ENCODE peak calls at places on chromosomes 7 and 10, in five cellular contexts. Z, L, Q, S and G are unnamed samples. For H3K4me1, the result is how much of the 10 kb centered on the place peaks cover.

GRCh38 chr10:97549587-97550322 is 22.8 kb upstream of the ANKRD2 start:
- DNase-seq in Z (no peak), L (peak), Q (peak), S (no peak), G (no peak)

GRCh38 chr10:44973323-44974081 is 5.1 kb downstream of the DEPP1 start:
- DNase-seq in Z (no peak), L (peak), Q (peak), S (no peak), G (peak)

GRCh38 chr7:17663056-17663675 is 277.1 kb downstream of the SNX13 start:
- DNase-seq in Z (no peak), L (no peak), Q (no peak), S (peak), G (no peak)

GRCh38 chr7:112745635-112746034 is 44.6 kb downstream of the TMEM168 start:
- DNase-seq in Z (no peak), L (no peak), Q (no peak), S (no peak), G (no peak)

GRCh38 chr10:124614003-124614659 is 130.0 kb downstream of the FAM53B start:
- DNase-seq in Z (no peak), L (no peak), Q (no peak), S (no peak), G (no peak)

GRCh38 chr10:3432089-3432488 is 259.5 kb upstream of the PITRM1 start:
- DNase-seq in Z (no peak), L (no peak), Q (no peak), S (no peak), G (no peak)

GRCh38 chr7:137395425-137395824 is 51.9 kb upstream of the PTN start:
- DNase-seq in Z (no peak), L (no peak), Q (no peak), S (no peak), G (no peak)

GRCh38 chr10:72875250-72876055 is 18.1 kb upstream of the OIT3 start:
- DNase-seq in Z (peak), L (no peak), Q (no peak), S (peak), G (no peak)

GRCh38 chr7:42993038-42993437 is 60.9 kb downstream of the MRPL32 start:
- DNase-seq in Z (no peak), L (no peak), Q (no peak), S (no peak), G (no peak)

GRCh38 chr7:93159490-93159889 is 11.3 kb upstream of the SAMD9L start:
- DNase-seq in Z (no peak), L (no peak), Q (no peak), S (no peak), G (no peak)

GRCh38 chr7:44212581-44213184 is 11.9 kb downstream of the YKT6 start:
- DNase-seq in Z (no peak), L (no peak), Q (no peak), S (no peak), G (peak)

GRCh38 chr7:135193615-135194081 is 17.7 kb downstream of the WDR91 start:
- DNase-seq in Z (no peak), L (no peak), Q (peak), S (no peak), G (no peak)

GRCh38 chr7:150862356-150862755 is 10.0 kb downstream of the AOC1 start:
- DNase-seq in Z (no peak), L (no peak), Q (no peak), S (no peak), G (no peak)

GRCh38 chr10:112565434-112566053 is 118.5 kb downstream of the VTI1A start:
- DNase-seq in Z (peak), L (no peak), Q (no peak), S (peak), G (peak)

GRCh38 chr7:117399820-117400422 is 27.4 kb downstream of the ASZ1 start:
- DNase-seq in Z (peak), L (no peak), Q (no peak), S (peak), G (no peak)

GRCh38 chr7:158013085-158013668 is 574.4 kb downstream of the PTPRN2 start:
- DNase-seq in Z (no peak), L (no peak), Q (no peak), S (no peak), G (no peak)

GRCh38 chr7:28217161-28217560 is 36.6 kb upstream of the JAZF1 start:
- DNase-seq in Z (no peak), L (no peak), Q (no peak), S (no peak), G (no peak)

GRCh38 chr7:80719261-80719660 is 80.8 kb downstream of the CD36 start:
- DNase-seq in Z (no peak), L (no peak), Q (no peak), S (peak), G (no peak)

GRCh38 chr10:89360153-89360552 is 17.7 kb upstream of the IFIT1B start:
- DNase-seq in Z (no peak), L (no peak), Q (no peak), S (no peak), G (no peak)

GRCh38 chr10:58240531-58240930 is 27.2 kb downstream of the IPMK start:
- DNase-seq in Z (no peak), L (no peak), Q (no peak), S (no peak), G (no peak)

GRCh38 chr7:3206771-3207191 is 94.3 kb upstream of the SDK1 start:
- DNase-seq in Z (no peak), L (peak), Q (no peak), S (no peak), G (no peak)

GRCh38 chr7:142629588-142630260 is 119.5 kb upstream of the PRSS1 start:
- DNase-seq in Z (no peak), L (no peak), Q (no peak), S (peak), G (no peak)

GRCh38 chr10:99279626-99280111 is 44.0 kb upstream of the HPSE2 start:
- DNase-seq in Z (peak), L (no peak), Q (no peak), S (peak), G (peak)

GRCh38 chr7:20403356-20403755 is 72.7 kb downstream of the ITGB8 start:
- DNase-seq in Z (no peak), L (no peak), Q (peak), S (no peak), G (peak)

GRCh38 chr7:42972703-42973500 is 40.7 kb downstream of the MRPL32 start:
- DNase-seq in Z (peak), L (no peak), Q (peak), S (peak), G (peak)

GRCh38 chr7:95915731-95916130 is 143.4 kb downstream of the DYNC1I1 start:
- DNase-seq in Z (no peak), L (no peak), Q (no peak), S (no peak), G (no peak)

GRCh38 chr10:103278862-103279298 is 1.9 kb downstream of the INA start:
- DNase-seq in Z (no peak), L (no peak), Q (peak), S (peak), G (no peak)

GRCh38 chr7:131109757-131110293 is 217.9 kb upstream of the MKLN1 start:
- DNase-seq in Z (peak), L (peak), Q (peak), S (peak), G (peak)

GRCh38 chr7:2151801-2152612 is 80.7 kb downstream of the MAD1L1 start:
- DNase-seq in Z (no peak), L (peak), Q (no peak), S (no peak), G (peak)

GRCh38 chr7:108030536-108030935 is 27.6 kb upstream of the LAMB1 start:
- DNase-seq in Z (no peak), L (no peak), Q (no peak), S (no peak), G (no peak)

GRCh38 chr10:102394079-102394800 is 1.3 kb upstream of the NFKB2 start:
- DNase-seq in Z (peak), L (peak), Q (peak), S (peak), G (peak)

GRCh38 chr10:4501306-4501705 is 324.7 kb upstream of the AKR1E2 start:
- DNase-seq in Z (no peak), L (no peak), Q (no peak), S (no peak), G (no peak)

GRCh38 chr7:101564778-101565211 is 64.3 kb downstream of the MYL10 start:
- DNase-seq in Z (peak), L (no peak), Q (no peak), S (peak), G (no peak)

GRCh38 chr7:101563198-101563901 is 65.7 kb downstream of the MYL10 start:
- DNase-seq in Z (no peak), L (no peak), Q (no peak), S (no peak), G (no peak)

GRCh38 chr7:101562531-101563197 is 66.4 kb downstream of the MYL10 start:
- DNase-seq in Z (no peak), L (no peak), Q (no peak), S (no peak), G (no peak)

GRCh38 chr7:101565601-101566209 is 63.4 kb downstream of the MYL10 start:
- DNase-seq in Z (no peak), L (no peak), Q (no peak), S (no peak), G (no peak)

DNA sequence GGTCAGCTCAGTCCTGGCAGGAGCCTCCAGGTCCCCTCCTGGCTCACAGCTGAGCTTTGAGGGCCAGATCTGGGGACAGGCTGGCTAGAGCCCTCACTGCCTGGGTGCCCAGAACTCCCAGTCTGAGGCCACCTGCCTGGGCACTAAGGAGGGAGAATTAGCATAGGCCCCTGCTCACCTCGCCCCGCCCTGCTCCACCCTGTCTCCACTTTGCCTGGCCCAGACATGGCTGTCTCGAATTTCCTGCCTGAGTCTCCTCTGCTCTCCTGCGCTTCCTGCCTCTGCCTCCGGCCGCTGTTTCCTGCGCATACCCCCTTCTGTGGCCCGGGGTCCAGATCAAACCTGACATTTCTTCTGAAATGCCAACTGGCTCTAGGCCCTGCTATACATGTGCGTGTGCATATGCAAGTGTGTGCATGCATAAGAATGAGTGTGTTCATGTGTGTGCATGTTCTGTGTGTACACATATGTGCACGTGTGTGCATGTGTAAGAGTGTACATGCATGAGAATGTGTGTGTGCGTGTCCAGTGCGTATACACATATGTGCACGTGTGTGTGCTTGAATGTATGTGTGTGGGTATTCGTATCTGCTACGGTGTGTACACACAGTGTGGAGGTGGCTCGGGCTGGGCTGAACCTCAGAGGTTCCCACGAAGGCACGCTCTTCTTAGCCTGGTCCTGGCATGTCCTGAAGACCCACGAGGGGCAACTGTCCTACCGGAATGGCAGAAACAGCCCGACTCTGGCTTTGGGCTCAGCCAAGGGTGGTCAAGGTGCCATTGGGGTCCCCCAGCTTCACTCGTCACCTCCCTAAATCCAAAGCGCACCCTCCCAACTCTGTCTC is 64.9 kb downstream of the MYL10 start:
- DNase-seq in Z (no peak), L (no peak), Q (no peak), S (no peak), G (no peak)
- H3K4me3 ChIP-seq in Z (no peak), L (no peak), Q (no peak), S (no peak), G (no peak)

GRCh38 chr7:90311185-90311584 is 9.9 kb downstream of the FAM237B start:
- DNase-seq in Z (no peak), L (no peak), Q (no peak), S (no peak), G (no peak)

GRCh38 chr7:90313908-90314307 is 7.2 kb downstream of the FAM237B start:
- DNase-seq in Z (no peak), L (no peak), Q (no peak), S (no peak), G (no peak)

GRCh38 chr7:90312745-90313144 is 8.4 kb downstream of the FAM237B start:
- DNase-seq in Z (no peak), L (no peak), Q (no peak), S (peak), G (no peak)

GRCh38 chr7:90309872-90310271 is 11.2 kb downstream of the FAM237B start:
- DNase-seq in Z (no peak), L (no peak), Q (no peak), S (no peak), G (no peak)
- TF ChIP-seq CTCF in Z (no peak), L (no peak), Q (no peak), S (peak), G (no peak)

DNA sequence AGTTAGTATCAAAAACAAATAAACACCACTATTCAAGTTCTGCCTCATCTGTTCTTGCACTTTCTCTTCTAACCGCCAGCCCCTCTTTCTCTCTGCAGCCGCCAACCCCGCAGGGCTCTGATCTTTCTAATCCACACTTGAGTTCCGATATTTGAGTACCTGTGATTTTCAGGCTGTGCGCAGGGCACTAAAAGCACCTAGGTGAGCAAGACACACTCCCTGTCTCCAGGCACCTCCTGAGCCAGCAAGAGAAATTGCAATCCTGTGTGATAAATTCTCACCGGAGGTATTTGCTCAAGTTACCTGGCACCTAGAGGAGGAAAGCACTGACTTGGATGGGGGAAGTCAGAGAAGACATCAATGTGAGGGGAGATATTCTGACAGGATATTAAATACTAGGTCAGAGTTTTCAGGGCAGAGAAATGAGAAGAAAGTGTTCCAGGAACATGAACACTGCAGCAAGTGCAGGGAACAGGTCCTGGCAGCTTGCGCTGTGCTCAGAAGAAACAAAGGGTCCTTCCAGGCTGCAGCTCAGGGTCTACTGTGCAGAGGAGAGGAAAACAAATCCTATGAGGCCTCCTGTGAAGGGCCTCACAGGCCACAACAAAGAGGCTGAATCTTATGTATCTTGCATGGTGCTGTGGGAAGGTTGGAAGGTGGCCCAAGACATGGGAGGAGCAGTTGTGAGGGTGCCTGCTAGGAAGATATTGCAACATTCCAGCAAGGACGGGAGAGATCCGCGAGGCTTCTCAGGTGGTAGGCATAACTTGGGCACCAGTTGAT is 568.7 kb upstream of the MGMT start:
- DNase-seq in Z (no peak), L (no peak), Q (no peak), S (no peak), G (no peak)
- H3K4me1 ChIP-seq in Z (under half), L (under half), Q (under half), S (under half), G (under half)

DNA sequence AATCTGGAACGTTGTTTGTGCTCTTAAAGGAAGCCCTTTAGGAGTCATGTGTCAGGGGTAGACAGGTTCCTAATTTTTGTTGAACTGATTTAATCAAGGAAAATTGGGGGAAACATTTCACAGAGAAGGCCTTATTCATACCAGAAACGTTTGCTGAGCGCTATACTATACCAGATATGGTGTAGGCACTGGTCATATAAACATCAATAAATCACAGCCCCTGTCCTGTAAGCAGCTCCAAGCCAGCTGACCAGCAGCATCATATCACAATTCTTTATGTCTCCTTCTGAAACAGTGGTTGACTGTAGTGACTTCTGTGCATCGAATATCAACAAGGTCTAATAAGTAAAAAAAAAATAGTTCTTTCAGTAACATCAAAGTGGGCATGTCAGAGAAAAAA is 1.1 kb downstream of the TMEM178B start:
- DNase-seq in Z (no peak), L (no peak), Q (no peak), S (no peak), G (no peak)
- H3K4me3 ChIP-seq in Z (peak), L (peak), Q (no peak), S (peak), G (no peak)

GRCh38 chr10:80924063-80924952 is 386.6 kb downstream of the SH2D4B start:
- DNase-seq in Z (peak), L (no peak), Q (no peak), S (peak), G (no peak)
- TF ChIP-seq CTCF in Z (peak), L (peak), Q (no peak), S (peak), G (peak)

GRCh38 chr10:28569506-28570159 is 36.7 kb downstream of the WAC start:
- DNase-seq in Z (no peak), L (no peak), Q (no peak), S (peak), G (no peak)

GRCh38 chr10:28571265-28571664 is 38.3 kb downstream of the WAC start:
- DNase-seq in Z (no peak), L (no peak), Q (no peak), S (no peak), G (no peak)

GRCh38 chr10:28570598-28570997 is 37.7 kb downstream of the WAC start:
- DNase-seq in Z (no peak), L (no peak), Q (no peak), S (no peak), G (no peak)

GRCh38 chr10:28564905-28565304 is 32.0 kb downstream of the WAC start:
- DNase-seq in Z (no peak), L (no peak), Q (no peak), S (no peak), G (no peak)

GRCh38 chr10:28566458-28566857 is 33.5 kb downstream of the WAC start:
- DNase-seq in Z (no peak), L (no peak), Q (no peak), S (no peak), G (no peak)
- H3K4me1 ChIP-seq in Z (under half), L (half or more), Q (under half), S (under half), G (under half)

DNA sequence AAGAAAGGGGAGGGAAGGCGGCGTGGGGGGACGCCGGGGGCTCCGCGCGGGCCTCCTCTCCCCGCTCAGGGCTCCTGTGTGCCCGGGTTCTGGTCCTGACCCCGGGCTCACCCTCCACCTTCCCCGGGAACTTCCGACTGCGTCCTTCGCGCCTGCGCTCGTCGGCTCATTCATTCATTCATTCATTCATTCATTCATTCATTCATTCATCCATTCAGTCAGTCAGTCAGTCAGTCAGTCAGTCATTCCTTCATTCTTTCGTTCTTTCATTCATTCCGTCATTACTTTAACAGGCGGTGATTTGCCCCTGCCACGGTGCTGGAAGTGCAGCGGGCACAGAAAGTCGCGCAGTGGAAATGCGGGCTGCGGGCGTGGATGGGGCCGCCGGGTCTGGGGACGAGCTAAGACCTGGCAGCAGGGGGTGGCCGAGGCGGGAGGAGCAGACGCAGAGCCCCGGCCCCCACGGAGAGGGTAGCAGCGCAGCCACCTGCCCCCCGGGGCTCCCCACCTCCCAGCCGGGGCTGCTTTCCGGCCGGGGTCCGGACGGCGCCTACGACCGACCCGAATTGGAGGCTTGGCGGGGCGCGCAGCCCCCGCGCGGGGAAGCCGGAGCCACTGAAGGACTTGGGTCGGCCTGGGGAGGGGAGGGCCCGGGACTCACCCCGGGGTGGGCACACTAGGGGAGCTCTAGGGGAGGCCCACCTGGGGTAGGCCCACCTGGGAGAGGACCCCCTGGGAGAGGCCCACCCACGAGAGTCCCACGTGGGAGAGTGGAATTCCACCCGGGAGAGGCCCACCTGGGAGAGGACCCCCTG is 577 bp upstream of the CFAP46 start:
- DNase-seq in Z (peak), L (no peak), Q (no peak), S (no peak), G (peak)
- H3K4me3 ChIP-seq in Z (peak), L (peak), Q (peak), S (no peak), G (peak)